ENCODE peak calls at places on chromosomes 11 and 22, in ten cellular contexts. R is PC-9, L is H1, X is endothelial cell of umbilical vein, T is hepatocyte, J is mammary epithelial cell, D is HCT116, Y is keratinocyte, A is astrocyte, I is neural progenitor cell. K is an unnamed sample.

GRCh38 chr11:28010001-28010400 is 98.0 kb downstream of the KIF18A start:
- DNase-seq in R (no peak), L (no peak), X (no peak), T (no peak), J (no peak), D (no peak), Y (no peak), A (no peak), I (no peak), K (no peak)

GRCh38 chr22:35605787-35606492 is 11.2 kb downstream of the MB start:
- DNase-seq in R (no peak), L (no peak), X (no peak), T (no peak), J (no peak), D (no peak), Y (no peak), A (no peak), I (no peak), K (no peak)

GRCh38 chr11:124499711-124500110 is 43.7 kb downstream of the OR8B12 start:
- DNase-seq in R (no peak), L (no peak), X (no peak), T (no peak), J (no peak), D (no peak), Y (no peak), A (no peak), I (no peak), K (no peak)

GRCh38 chr22:37418627-37419369 is 8.5 kb downstream of the ELFN2 start:
- DNase-seq in R (no peak), L (no peak), X (no peak), T (no peak), J (no peak), D (no peak), Y (no peak), A (no peak), I (peak), K (no peak)

GRCh38 chr11:121727942-121728341 is 275.2 kb upstream of the SORL1-AS1 start:
- DNase-seq in R (no peak), L (no peak), X (no peak), T (no peak), J (no peak), D (no peak), Y (no peak), A (no peak), I (no peak), K (no peak)

GRCh38 chr22:27628891-27629631 is 172.5 kb downstream of the MN1 start:
- DNase-seq in R (peak), L (no peak), X (no peak), T (peak), J (peak), D (peak), Y (no peak), A (no peak), I (no peak), K (no peak)

GRCh38 chr22:29625090-29625825 is 21.8 kb downstream of the NF2 start:
- DNase-seq in R (peak), L (no peak), X (peak), T (peak), J (peak), D (no peak), Y (no peak), A (peak), I (peak), K (peak)

GRCh38 chr11:17563248-17563647 is 16.2 kb downstream of the OTOG start:
- DNase-seq in R (no peak), L (no peak), X (no peak), T (no peak), J (peak), D (no peak), Y (no peak), A (no peak), I (peak), K (no peak)

GRCh38 chr22:38733329-38734202 is 22.2 kb downstream of the SUN2 start:
- DNase-seq in R (no peak), L (no peak), X (peak), T (peak), J (no peak), D (no peak), Y (no peak), A (no peak), I (peak), K (peak)

GRCh38 chr22:50277761-50278160 is 7.6 kb upstream of the MAPK11 start:
- DNase-seq in R (no peak), L (no peak), X (no peak), T (no peak), J (no peak), D (no peak), Y (no peak), A (no peak), I (no peak), K (no peak)

GRCh38 chr11:82899957-82900276 is 313 bp downstream of the PRCP start:
- DNase-seq in R (no peak), L (no peak), X (no peak), T (no peak), J (no peak), D (no peak), Y (no peak), A (no peak), I (no peak), K (no peak)

GRCh38 chr11:113083571-113083970 is 122.4 kb downstream of the NCAM1 start:
- DNase-seq in R (no peak), L (no peak), X (no peak), T (no peak), J (no peak), D (no peak), Y (no peak), A (no peak), I (no peak), K (no peak)

GRCh38 chr11:70263363-70263762 is 7.1 kb upstream of the PPFIA1 start:
- DNase-seq in R (no peak), L (no peak), X (no peak), T (no peak), J (no peak), D (no peak), Y (no peak), A (no peak), I (no peak), K (no peak)

GRCh38 chr11:105861225-105861624 is 160.8 kb downstream of the MSANTD4 start:
- DNase-seq in R (no peak), L (no peak), X (peak), T (peak), J (no peak), D (no peak), Y (no peak), A (no peak), I (no peak), K (no peak)

GRCh38 chr11:79419120-79419519 is 21.7 kb downstream of the TENM4 start:
- DNase-seq in R (peak), L (no peak), X (no peak), T (peak), J (peak), D (peak), Y (peak), A (peak), I (no peak), K (no peak)

GRCh38 chr11:88552377-88553029 is 215.0 kb upstream of the CTSC start:
- DNase-seq in R (peak), L (peak), X (no peak), T (peak), J (peak), D (peak), Y (no peak), A (no peak), I (peak), K (peak)

GRCh38 chr11:88179141-88179540 is 3.9 kb upstream of the RAB38 start:
- DNase-seq in R (peak), L (no peak), X (no peak), T (no peak), J (peak), D (no peak), Y (peak), A (peak), I (no peak), K (no peak)

GRCh38 chr11:69398529-69399492 is 82.7 kb upstream of the LINC01488 start:
- DNase-seq in R (no peak), L (no peak), X (no peak), T (peak), J (peak), D (no peak), Y (peak), A (peak), I (peak), K (no peak)

GRCh38 chr22:26756675-26757293 is 99.4 kb downstream of the MIAT start:
- DNase-seq in R (no peak), L (no peak), X (peak), T (peak), J (peak), D (peak), Y (no peak), A (peak), I (peak), K (peak)

GRCh38 chr22:36331912-36332622 is 55.7 kb downstream of the MYH9 start:
- DNase-seq in R (peak), L (no peak), X (peak), T (peak), J (no peak), D (no peak), Y (no peak), A (no peak), I (no peak), K (peak)

GRCh38 chr11:119433369-119433749 is 10.4 kb upstream of the THY1 start:
- DNase-seq in R (no peak), L (no peak), X (no peak), T (no peak), J (peak), D (no peak), Y (peak), A (peak), I (no peak), K (no peak)

GRCh38 chr22:38017272-38017920 is 33.0 kb upstream of the SOX10 start:
- DNase-seq in R (no peak), L (no peak), X (peak), T (no peak), J (peak), D (no peak), Y (no peak), A (peak), I (no peak), K (no peak)

GRCh38 chr22:42648368-42649260 is 578 bp downstream of the CYB5R3 start:
- DNase-seq in R (peak), L (no peak), X (peak), T (peak), J (peak), D (no peak), Y (no peak), A (peak), I (no peak), K (peak)

GRCh38 chr11:17873571-17873970 is 139.0 kb downstream of the KCNC1 start:
- DNase-seq in R (no peak), L (no peak), X (peak), T (no peak), J (no peak), D (no peak), Y (no peak), A (no peak), I (peak), K (no peak)

DNA sequence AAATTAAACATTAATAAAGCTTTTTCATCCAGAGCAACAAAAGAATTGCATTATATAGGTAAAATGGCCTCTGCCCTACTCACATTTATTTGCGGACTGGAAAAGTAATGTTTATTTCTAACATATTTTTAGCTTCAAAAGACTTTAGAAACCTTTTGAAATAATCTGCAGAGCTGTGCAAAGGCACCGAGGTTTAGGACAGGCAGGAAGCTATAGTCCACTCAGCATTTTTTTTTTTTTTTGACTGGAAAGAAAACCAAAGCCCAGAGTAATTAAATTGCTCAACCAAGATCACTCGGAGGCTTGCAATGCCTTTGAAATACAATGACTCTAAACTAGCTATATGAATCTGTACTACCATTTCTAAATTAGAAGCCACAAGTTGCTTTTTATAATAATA is 19.1 kb downstream of the BARX2 start:
- DNase-seq in R (no peak), L (no peak), X (no peak), T (no peak), J (no peak), D (no peak), Y (no peak), A (no peak), I (no peak), K (peak)
- H3K4me2 ChIP-seq in R (no peak), L (no peak), X (no peak), T (no peak), J (no peak), D (no peak), Y (no peak), A (no peak), I (no peak), K (peak)

GRCh38 chr11:112073941-112074811 is at the start of the genes NKAPD1 and PIH1D2:
- DNase-seq in R (peak), L (peak), X (peak), T (peak), J (peak), D (peak), Y (peak), A (peak), I (peak), K (peak)
- TF ChIP-seq CTCF in R (peak), L (no peak), X (no peak), T (no peak), J (peak), D (no peak), Y (peak), A (no peak), I (no peak), K (no peak)

DNA sequence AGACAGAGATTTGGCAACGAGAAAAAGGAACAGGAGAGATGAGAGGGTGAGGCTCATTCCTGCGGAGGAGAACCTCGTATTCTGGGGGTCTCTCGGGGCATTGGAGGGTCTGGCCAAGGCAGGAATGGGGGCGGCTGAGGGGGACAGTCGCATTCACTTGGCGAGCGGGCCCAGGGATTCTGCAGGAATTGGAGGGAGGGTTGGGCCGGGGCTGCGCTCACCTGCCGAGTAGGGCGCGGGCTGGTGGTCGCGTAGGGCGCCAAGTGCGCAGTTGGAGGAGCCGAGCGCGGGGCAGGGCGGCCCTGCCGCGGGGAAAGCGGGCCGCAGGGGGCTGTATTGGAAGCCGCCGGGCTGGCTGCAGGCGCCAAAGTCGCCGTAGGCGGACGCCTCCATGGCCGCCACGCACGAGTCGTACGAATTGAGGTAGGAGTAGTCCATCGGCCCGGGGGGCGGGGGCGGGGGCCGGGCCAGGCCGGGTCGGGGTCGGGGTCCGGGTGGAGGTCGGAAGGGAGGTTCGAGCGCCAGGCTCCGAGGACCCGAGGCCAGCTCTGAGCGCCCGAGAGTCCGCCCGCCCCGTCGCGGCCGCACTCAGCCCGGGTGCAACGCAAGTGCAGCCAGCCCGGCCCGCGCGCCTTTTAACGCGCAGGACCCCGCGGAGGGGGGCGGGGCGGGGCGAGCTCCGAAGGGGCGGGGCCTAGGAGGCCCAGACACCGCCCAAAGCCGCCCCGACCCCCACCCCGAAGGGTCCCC is at the start of gene PHOX2A:
- DNase-seq in R (no peak), L (no peak), X (no peak), T (no peak), J (no peak), D (no peak), Y (no peak), A (no peak), I (peak), K (no peak)
- TF ChIP-seq EZH2 in R (no peak), L (peak), X (peak), T (no peak), J (peak), D (no peak), Y (peak), A (peak), I (peak), K (no peak)

DNA sequence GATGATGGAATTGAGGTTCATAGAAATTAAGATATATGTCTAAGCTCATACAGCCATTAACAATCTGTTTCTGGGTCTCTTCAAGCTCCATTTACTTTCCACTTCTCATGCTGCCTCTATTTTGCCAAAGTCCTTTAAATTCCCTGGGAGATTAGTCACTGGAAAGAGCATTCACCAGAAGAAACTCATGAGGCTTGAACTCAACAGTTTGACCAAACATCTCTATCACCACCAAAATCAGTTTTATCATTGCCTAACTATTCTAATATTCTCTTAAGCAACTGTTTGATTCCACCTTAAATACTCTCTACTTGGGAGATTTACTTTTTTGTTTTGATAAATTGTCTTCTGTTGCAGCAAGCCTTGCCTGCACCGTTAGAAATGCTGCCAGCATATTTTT is 881.3 kb downstream of the KCNA4 start:
- DNase-seq in R (no peak), L (no peak), X (no peak), T (no peak), J (no peak), D (no peak), Y (no peak), A (peak), I (no peak), K (no peak)
- H3K4me2 ChIP-seq in R (no peak), L (no peak), X (no peak), T (no peak), J (no peak), D (no peak), Y (no peak), A (no peak), I (no peak), K (no peak)

GRCh38 chr11:84398017-84398626 is 1112.0 kb upstream of the CCDC90B start:
- DNase-seq in R (no peak), L (no peak), X (no peak), T (peak), J (peak), D (no peak), Y (no peak), A (peak), I (peak), K (peak)
- TF ChIP-seq CTCF in R (peak), L (no peak), X (no peak), T (peak), J (peak), D (no peak), Y (peak), A (peak), I (peak), K (peak)

DNA sequence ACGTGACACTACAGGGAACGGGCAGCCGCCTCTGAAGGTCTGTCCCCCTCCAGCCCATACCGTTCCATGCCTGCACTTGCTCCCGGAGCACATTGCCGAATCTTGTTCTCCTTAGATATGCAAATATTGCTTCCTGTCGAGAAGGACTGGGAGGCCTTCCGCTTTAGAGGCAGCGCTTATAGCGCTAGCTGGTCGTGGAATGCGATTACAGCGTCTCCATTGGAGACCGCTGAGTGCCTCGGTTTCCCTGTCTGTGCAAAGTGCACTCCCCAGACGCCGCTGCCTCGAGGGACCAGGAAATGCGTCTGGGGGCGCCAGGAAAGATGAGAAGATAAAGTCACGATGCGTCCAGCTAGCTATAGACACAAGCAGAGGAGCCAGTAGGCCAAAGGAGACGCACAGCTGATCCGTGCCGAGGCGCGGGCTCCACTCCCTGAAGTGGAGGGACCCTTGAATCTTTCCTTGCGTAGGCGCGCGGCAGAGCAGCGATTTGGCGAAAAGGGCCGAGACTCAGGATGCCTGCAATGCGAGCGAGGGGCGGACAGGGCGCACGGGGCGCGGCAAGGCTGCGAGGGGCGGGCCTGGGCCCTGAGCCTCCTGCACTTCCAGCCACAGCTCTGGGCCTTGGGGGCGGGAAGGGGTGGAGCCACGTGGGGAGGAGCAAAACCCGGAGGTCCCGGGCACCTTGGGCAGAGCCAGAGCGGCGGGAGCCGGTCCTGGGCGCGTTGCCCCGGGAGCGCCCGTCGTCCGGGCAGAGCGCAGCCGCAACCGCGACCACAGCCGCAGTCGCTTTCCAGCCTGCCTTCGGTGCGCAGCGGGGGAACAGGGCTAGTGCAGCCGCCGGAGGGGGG is at the start of gene RASSF10:
- DNase-seq in R (peak), L (peak), X (peak), T (peak), J (peak), D (no peak), Y (no peak), A (peak), I (peak), K (peak)
- TF ChIP-seq EZH2 in R (no peak), L (no peak), X (no peak), T (no peak), J (no peak), D (no peak), Y (no peak), A (no peak), I (no peak), K (no peak)

DNA sequence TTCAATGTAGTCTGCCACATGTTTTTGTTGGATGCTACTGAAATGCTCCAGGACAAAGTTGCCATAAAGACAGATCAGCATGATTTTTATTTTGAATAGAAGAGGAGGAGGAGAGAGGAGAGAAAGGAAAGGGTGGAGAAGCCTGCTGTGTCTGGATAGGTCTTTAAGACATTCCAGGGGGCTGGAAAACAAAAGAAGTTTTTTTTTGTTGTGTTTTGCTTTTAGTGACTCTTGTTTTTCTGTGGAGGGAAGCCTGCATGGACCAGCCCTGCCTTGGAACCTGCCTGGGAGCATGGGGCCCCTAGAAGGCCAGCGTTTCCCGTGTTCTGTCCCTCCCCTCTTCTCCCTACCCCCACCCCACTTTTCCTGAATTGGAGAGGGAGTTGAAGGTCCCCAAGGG is 2.3 kb downstream of the TSPAN18 start:
- DNase-seq in R (no peak), L (no peak), X (peak), T (no peak), J (no peak), D (no peak), Y (no peak), A (no peak), I (peak), K (no peak)
- H3K4me2 ChIP-seq in R (no peak), L (peak), X (no peak), T (peak), J (no peak), D (no peak), Y (no peak), A (no peak), I (peak), K (no peak)

K was measured in MM.1S.